ENCODE peak calls at places on chromosomes 2 and 18, in eight cellular contexts. Q is Panc1, T is cardiac fibroblast, W is kidney epithelial cell, M is sigmoid colon, V is endothelial cell, N is stomach, B is ovary. C is an unnamed sample.

GRCh38 chr2:7703523-7704144 is 786.4 kb downstream of the RNF144A start:
- DNase-seq in M (no peak), W (no peak), V (no peak), T (no peak), Q (no peak), B (no peak), N (no peak), C (no peak)

GRCh38 chr2:235734168-235734567 is 240.3 kb downstream of the AGAP1 start:
- DNase-seq in M (no peak), N (no peak), V (no peak), Q (no peak), W (no peak), T (no peak), B (no peak), C (no peak)

GRCh38 chr2:178482437-178482836 is 2.2 kb downstream of the PLEKHA3 start:
- DNase-seq in W (no peak), T (no peak), V (no peak), Q (no peak), M (no peak), N (no peak), B (no peak), C (no peak)

GRCh38 chr2:120338015-120338414 is 7.9 kb upstream of the INHBB start:
- DNase-seq in W (no peak), V (no peak), M (no peak), Q (no peak), B (no peak), T (no peak), N (no peak), C (no peak)

GRCh38 chr2:128564551-128564950 is 245.9 kb upstream of the HS6ST1 start:
- DNase-seq in N (no peak), Q (no peak), W (no peak), M (no peak), T (no peak), V (no peak), B (no peak), C (no peak)

GRCh38 chr2:174330945-174331619 is 3.7 kb upstream of the SP9 start:
- DNase-seq in N (no peak), Q (no peak), M (no peak), B (no peak), V (peak), T (no peak), W (no peak), C (no peak)

GRCh38 chr2:23241611-23242245 is 143.3 kb upstream of the KLHL29 start:
- DNase-seq in V (no peak), T (no peak), B (no peak), W (no peak), Q (no peak), N (no peak), M (no peak), C (no peak)

GRCh38 chr2:58339548-58340243 is 98.6 kb upstream of the FANCL start:
- DNase-seq in N (no peak), Q (no peak), M (no peak), B (no peak), W (no peak), T (no peak), V (no peak), C (no peak)

GRCh38 chr18:8313043-8313442 is 296.2 kb upstream of the RAB12 start:
- DNase-seq in Q (no peak), W (no peak), M (no peak), B (no peak), T (no peak), N (no peak), V (no peak), C (no peak)

GRCh38 chr18:24009651-24010333 is 4.8 kb upstream of the TTC39C start:
- DNase-seq in T (no peak), B (no peak), W (no peak), V (no peak), N (no peak), M (no peak), Q (no peak), C (no peak)

GRCh38 chr2:148103946-148104345 is 83.1 kb downstream of the MBD5 start:
- DNase-seq in W (no peak), B (no peak), M (no peak), T (no peak), Q (no peak), N (no peak), V (no peak), C (peak)

GRCh38 chr18:1906421-1906820 is 664.9 kb downstream of the METTL4 start:
- DNase-seq in W (no peak), B (no peak), V (no peak), Q (no peak), N (no peak), T (no peak), M (no peak), C (no peak)

GRCh38 chr2:145156199-145156598 is 636.3 kb upstream of the ZEB2 start:
- DNase-seq in M (no peak), Q (no peak), N (no peak), T (no peak), V (no peak), W (no peak), B (no peak), C (no peak)

GRCh38 chr2:62611820-62612219 is 93.7 kb upstream of the EHBP1 start:
- DNase-seq in M (no peak), B (no peak), V (no peak), W (no peak), T (no peak), N (no peak), Q (no peak), C (no peak)

GRCh38 chr2:236847023-236847422 is 238.7 kb upstream of the COPS8 start:
- DNase-seq in M (no peak), V (no peak), W (no peak), T (no peak), B (no peak), Q (no peak), N (no peak), C (no peak)

GRCh38 chr18:78999939-79000338 is 20.3 kb downstream of the SALL3 start:
- DNase-seq in N (no peak), V (no peak), Q (no peak), B (no peak), W (no peak), M (no peak), T (no peak), C (no peak)

GRCh38 chr2:5766621-5767020 is 74.4 kb downstream of the SOX11 start:
- DNase-seq in T (no peak), V (no peak), W (no peak), N (no peak), Q (no peak), B (no peak), M (no peak), C (no peak)

GRCh38 chr18:59467497-59467896 is 108.4 kb upstream of the LMAN1 start:
- DNase-seq in W (no peak), Q (no peak), T (no peak), B (no peak), N (no peak), V (no peak), M (no peak), C (no peak)

GRCh38 chr2:133821107-133821760 is 253.0 kb upstream of the NCKAP5 start:
- DNase-seq in N (no peak), T (peak), W (no peak), B (no peak), Q (no peak), M (no peak), V (no peak), C (no peak)

GRCh38 chr18:48780151-48781001 is 170.4 kb downstream of the SMAD7 start:
- DNase-seq in T (peak), N (no peak), V (no peak), M (no peak), Q (no peak), B (peak), W (no peak), C (no peak)

GRCh38 chr2:101175991-101176390 is 24.8 kb upstream of the TBC1D8 start:
- DNase-seq in T (peak), N (no peak), W (peak), B (no peak), V (no peak), M (no peak), Q (no peak), C (no peak)

GRCh38 chr2:158647832-158648231 is 147.3 kb upstream of the DAPL1 start:
- DNase-seq in V (no peak), W (no peak), B (no peak), Q (no peak), N (no peak), M (no peak), T (no peak), C (no peak)

GRCh38 chr2:190684941-190685340 is 36.1 kb downstream of the NAB1 start:
- DNase-seq in N (no peak), Q (no peak), T (no peak), B (no peak), V (no peak), W (no peak), M (no peak), C (no peak)

GRCh38 chr2:21363364-21363763 is 239.6 kb downstream of the TDRD15 start:
- DNase-seq in W (no peak), T (no peak), M (no peak), Q (no peak), B (no peak), V (no peak), N (no peak), C (no peak)
- TF ChIP-seq CTCF in W (peak), T (no peak), M (no peak), Q (peak), B (no peak), V (no peak), N (no peak), C (no peak)

GRCh38 chr2:194815475-194815874 is 841.6 kb upstream of the SLC39A10 start:
- DNase-seq in B (no peak), N (no peak), Q (no peak), T (peak), V (no peak), W (no peak), M (no peak), C (no peak)

GRCh38 chr2:194822097-194822496 is 834.9 kb upstream of the SLC39A10 start:
- DNase-seq in T (no peak), Q (no peak), V (no peak), B (no peak), M (no peak), W (no peak), N (no peak), C (no peak)

GRCh38 chr2:194822657-194823056 is 834.4 kb upstream of the SLC39A10 start:
- DNase-seq in Q (no peak), B (no peak), M (no peak), V (no peak), N (no peak), W (no peak), T (no peak), C (no peak)

GRCh38 chr2:194824450-194824849 is 832.6 kb upstream of the SLC39A10 start:
- DNase-seq in M (no peak), T (no peak), Q (no peak), W (no peak), N (no peak), V (no peak), B (no peak), C (no peak)

DNA sequence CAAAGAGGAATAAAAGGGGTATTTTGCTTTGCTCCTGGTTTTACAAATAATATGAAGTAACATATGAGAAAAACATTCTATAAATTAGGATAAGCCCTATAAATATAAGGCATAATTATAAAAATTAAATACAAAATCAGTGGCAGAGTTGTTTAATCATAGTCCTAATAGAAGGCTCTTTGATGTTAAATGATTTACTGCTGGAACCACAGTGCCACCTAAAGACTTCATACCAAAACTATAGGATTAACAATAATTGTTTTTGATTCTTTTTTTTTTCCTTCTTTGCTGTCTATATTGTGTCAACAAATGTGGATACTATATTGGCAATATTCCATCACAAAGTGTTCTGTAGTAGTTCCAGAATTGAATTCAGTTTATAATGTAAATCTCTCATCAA is 837.7 kb upstream of the SLC39A10 start:
- DNase-seq in Q (no peak), V (no peak), N (no peak), M (no peak), W (no peak), T (peak), B (no peak), C (no peak)
- TF ChIP-seq CTCF in Q (no peak), V (no peak), N (no peak), M (no peak), W (no peak), T (no peak), B (no peak), C (peak)

DNA sequence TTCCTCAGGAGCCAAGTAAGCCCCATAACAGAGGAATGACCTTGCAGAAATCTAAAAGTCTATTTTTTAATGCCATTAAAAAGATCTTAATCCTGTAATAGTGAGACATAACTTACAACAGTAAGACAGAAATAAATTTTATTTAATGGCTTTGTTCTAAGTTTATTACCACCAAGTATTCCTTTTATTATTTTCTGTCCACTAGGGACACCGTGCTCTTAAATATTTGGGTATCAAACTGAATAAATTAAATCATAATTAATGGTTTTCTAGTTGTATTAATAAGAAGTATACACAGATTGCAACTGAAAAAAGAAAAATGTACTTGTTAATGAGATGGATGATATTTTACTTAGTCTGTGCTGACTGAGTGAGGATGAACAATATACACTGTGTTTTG is 3.1 kb upstream of the B4GALT6 start:
- DNase-seq in W (no peak), T (no peak), M (no peak), N (no peak), B (no peak), V (no peak), Q (no peak), C (no peak)
- TF ChIP-seq CTCF in W (peak), T (peak), M (no peak), N (no peak), B (no peak), V (peak), Q (peak), C (no peak)

DNA sequence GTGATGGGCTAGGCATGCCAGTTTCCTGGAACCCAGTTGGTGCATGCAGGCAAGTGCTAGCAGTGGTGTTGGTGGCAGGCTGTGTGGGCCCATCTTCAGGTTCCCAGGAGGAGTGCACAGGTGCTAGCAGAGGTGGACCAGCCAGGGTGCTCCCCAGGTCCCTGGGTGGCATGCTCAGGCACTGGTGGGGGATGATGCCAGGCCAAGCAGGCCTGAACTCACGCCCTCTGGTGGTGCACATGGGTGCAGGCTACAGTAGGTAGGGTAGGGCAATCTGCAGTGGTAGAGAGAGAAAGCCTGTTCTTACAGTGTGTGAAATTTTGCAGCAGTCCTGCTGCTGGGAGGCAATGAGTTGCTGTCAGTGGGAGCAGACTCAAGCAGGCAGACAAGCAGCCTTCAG is 1651.8 kb downstream of the DPP10 start:
- DNase-seq in Q (no peak), N (no peak), V (no peak), W (no peak), T (no peak), M (no peak), B (no peak), C (no peak)
- TF ChIP-seq CTCF in Q (no peak), N (no peak), V (peak), W (no peak), T (no peak), M (no peak), B (no peak), C (no peak)

DNA sequence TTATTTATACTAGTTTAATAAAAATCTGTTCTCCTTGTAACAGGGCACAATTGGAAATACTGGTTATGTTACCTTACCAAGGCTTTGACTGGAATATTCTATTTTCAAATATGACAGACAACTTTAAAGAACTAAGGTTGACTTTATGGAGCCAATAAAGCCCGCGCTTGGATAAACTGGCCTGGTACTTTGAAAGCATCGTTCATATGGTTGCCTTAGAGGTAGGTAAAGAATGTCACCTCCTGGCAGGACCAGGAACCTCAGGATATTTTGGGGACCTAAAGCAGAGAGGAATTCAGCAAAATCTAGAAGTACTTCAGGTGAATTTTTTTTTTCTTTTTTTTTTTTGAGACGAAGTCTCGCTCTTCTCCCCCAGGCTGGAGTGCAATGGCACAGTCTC is 71.2 kb upstream of the CREB1 start:
- DNase-seq in B (no peak), W (no peak), V (no peak), N (no peak), T (no peak), Q (no peak), M (no peak), C (no peak)
- TF ChIP-seq CTCF in B (no peak), W (no peak), V (no peak), N (no peak), T (no peak), Q (no peak), M (no peak), C (peak)

GRCh38 chr2:118737690-118738089 is 109.8 kb downstream of the EN1 start:
- DNase-seq in B (no peak), V (no peak), W (no peak), M (no peak), N (no peak), T (no peak), Q (no peak), C (no peak)
- TF ChIP-seq CTCF in B (no peak), V (no peak), W (no peak), M (no peak), N (no peak), T (no peak), Q (no peak), C (no peak)

DNA sequence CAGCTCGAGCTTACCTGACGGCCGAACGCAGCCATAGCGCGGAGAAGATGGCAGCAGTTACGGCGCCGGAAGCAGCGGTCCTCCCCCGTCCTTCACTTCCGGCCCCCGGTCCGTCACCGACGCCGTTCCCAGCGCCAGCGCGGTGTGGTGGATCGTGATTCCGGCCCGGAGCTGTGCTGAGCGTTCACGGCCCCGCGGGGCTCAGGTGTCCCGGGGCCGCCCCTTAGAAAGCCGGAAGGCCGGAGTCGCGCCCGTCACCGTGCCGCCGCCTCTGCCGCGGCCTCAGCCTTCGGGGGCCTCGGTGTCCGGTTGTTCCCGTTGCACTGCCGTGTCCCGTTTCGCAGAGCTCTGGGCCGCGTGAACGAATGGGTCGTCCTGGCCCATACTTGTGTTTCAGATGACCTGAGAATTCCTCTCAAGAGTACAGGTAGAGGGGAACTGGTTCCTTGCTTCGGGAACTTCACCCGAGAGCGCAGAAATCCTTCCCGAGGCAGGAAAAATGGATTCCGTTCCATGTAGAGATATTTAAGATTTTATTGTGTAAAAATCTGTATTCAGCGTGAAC is at the start of gene MTERF4:
- DNase-seq in V (peak), Q (peak), N (peak), W (peak), T (peak), M (peak), B (peak), C (peak)
- TF ChIP-seq CTCF in V (no peak), Q (no peak), N (no peak), W (no peak), T (no peak), M (no peak), B (no peak), C (no peak)

GRCh38 chr18:66752733-66753132 is 148.8 kb upstream of the CDH19 start:
- DNase-seq in V (no peak), W (no peak), N (no peak), T (no peak), M (no peak), Q (no peak), B (no peak), C (no peak)

GRCh38 chr18:66754335-66754734 is 150.4 kb upstream of the CDH19 start:
- DNase-seq in Q (no peak), B (no peak), V (no peak), W (no peak), N (no peak), T (no peak), M (no peak), C (no peak)

GRCh38 chr18:66749030-66749429 is 145.1 kb upstream of the CDH19 start:
- DNase-seq in B (no peak), T (peak), V (no peak), N (no peak), M (no peak), Q (no peak), W (no peak), C (no peak)

GRCh38 chr18:66749475-66750035 is 145.7 kb upstream of the CDH19 start:
- DNase-seq in W (no peak), Q (no peak), M (no peak), V (no peak), B (no peak), N (no peak), T (peak), C (no peak)
- TF ChIP-seq CTCF in W (no peak), Q (no peak), M (no peak), V (no peak), B (no peak), N (no peak), T (no peak), C (no peak)

GRCh38 chr2:239361311-239361642 is 39.5 kb downstream of the HDAC4 start:
- DNase-seq in T (peak), V (no peak), N (no peak), B (no peak), M (peak), Q (no peak), W (no peak), C (no peak)
- TF ChIP-seq CTCF in T (peak), V (no peak), N (no peak), B (no peak), M (no peak), Q (no peak), W (peak), C (no peak)

DNA sequence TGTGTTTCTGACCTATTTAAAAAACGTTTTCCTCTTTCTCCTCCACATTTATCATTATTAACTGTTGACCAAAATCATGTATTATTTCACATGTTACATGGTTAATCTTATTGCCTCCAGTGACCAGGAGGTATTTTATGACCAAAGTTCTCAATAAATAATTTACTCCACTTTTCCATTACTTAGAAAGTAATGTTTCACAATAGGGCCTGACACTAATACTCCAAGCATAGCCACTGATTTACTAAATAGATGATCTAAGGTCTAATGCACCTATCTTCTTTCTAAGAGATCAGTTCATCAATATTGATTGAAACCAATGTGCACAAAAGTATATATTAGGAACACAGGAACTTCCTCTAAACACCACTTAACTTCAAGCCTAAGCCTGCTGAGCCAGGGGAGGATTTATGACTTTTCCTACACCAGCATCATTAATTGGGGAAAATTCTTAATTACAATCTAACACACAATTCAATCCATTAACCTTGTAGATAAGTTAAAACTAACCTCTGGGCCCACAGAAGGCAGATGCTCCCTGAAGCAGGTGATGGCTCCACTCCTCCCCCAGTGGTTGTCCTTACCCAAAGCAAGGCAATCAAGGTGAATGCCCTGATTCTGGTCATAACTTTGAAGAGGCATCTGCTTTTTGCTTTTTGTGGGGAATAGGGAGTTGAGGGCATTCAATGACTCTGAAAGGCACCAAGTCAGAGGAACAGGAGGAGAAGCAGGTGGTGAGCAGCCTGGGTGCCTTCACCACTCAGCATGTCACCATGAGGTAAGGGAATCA is 33.9 kb downstream of the RBMS1 start:
- DNase-seq in W (no peak), V (no peak), B (no peak), Q (no peak), M (no peak), N (no peak), T (no peak), C (no peak)
- TF ChIP-seq CTCF in W (no peak), V (no peak), B (no peak), Q (no peak), M (no peak), N (no peak), T (no peak), C (no peak)

C was measured in D721Med.